ENCODE peak calls at places on chromosomes 1 and 21, in eight cellular contexts. D, Z, O, I, K, A, H and F are unnamed samples.

GRCh38 chr1:246136477-246136876 is 370.6 kb downstream of the SMYD3 start:
- DNase-seq in D (no peak), Z (no peak), O (no peak), I (no peak), K (no peak), A (no peak), H (no peak), F (no peak)

GRCh38 chr1:211326528-211327340 is at the start of gene TRAF5:
- DNase-seq in D (peak; percentile 88), Z (peak; percentile 59), O (no peak), I (peak; percentile 33), K (peak; percentile 52), A (peak; percentile 56), H (peak; percentile 32), F (no peak)

GRCh38 chr1:83889707-83890106 is 109.2 kb downstream of the TTLL7 start:
- DNase-seq in D (no peak), Z (peak; percentile 52), O (no peak), I (no peak), K (no peak), A (no peak), H (no peak), F (no peak)

GRCh38 chr1:31216016-31216415 is 23.7 kb downstream of the NKAIN1 start:
- DNase-seq in D (peak; percentile 83), Z (peak; percentile 70), O (no peak), I (peak; percentile 33), K (peak; percentile 67), A (peak; percentile 46), H (peak; percentile 35), F (no peak)

GRCh38 chr1:92134331-92134730 is 54.2 kb downstream of the BTBD8 start:
- DNase-seq in D (no peak), Z (no peak), O (peak; percentile 7), I (no peak), K (no peak), A (no peak), H (no peak), F (no peak)

GRCh38 chr1:67213948-67214347 is 47.7 kb downstream of the IL23R start:
- DNase-seq in D (no peak), Z (no peak), O (no peak), I (no peak), K (no peak), A (no peak), H (no peak), F (no peak)

GRCh38 chr1:61287734-61288133 is 205.4 kb downstream of the NFIA start:
- DNase-seq in D (no peak), Z (peak; percentile 94), O (peak; percentile 71), I (no peak), K (no peak), A (peak; percentile 92), H (peak; percentile 52), F (peak; percentile 70)

GRCh38 chr1:155324717-155325595 is 4.3 kb downstream of the RUSC1 start:
- DNase-seq in D (peak; percentile 90), Z (peak; percentile 32), O (no peak), I (peak; percentile 62), K (peak; percentile 55), A (peak; percentile 45), H (no peak), F (no peak)

GRCh38 chr1:119711804-119712341 is at the start of gene PHGDH:
- DNase-seq in D (peak; percentile 89), Z (peak; percentile 92), O (peak; percentile 16), I (peak; percentile 73), K (peak; percentile 56), A (peak; percentile 91), H (peak; percentile 83), F (peak; percentile 52)

GRCh38 chr1:233479026-233479890 is 134.6 kb upstream of the KCNK1 start:
- DNase-seq in D (no peak), Z (no peak), O (no peak), I (no peak), K (no peak), A (no peak), H (no peak), F (no peak)

GRCh38 chr1:94418664-94419655 is 771 bp downstream of the ABCD3 start:
- DNase-seq in D (peak; percentile 60), Z (peak; percentile 40), O (no peak), I (peak; percentile 41), K (peak; percentile 61), A (peak; percentile 38), H (peak; percentile 20), F (no peak)

GRCh38 chr1:40636777-40637176 is 28.7 kb downstream of the RIMS3 start:
- DNase-seq in D (no peak), Z (no peak), O (no peak), I (no peak), K (no peak), A (no peak), H (no peak), F (no peak)

GRCh38 chr1:168112673-168113305 is 23.9 kb downstream of the GPR161 start:
- DNase-seq in D (no peak), Z (peak; percentile 92), O (peak; percentile 62), I (no peak), K (peak; percentile 26), A (peak; percentile 52), H (no peak), F (peak; percentile 55)

GRCh38 chr1:224500802-224501201 is 66.2 kb upstream of the WDR26 start:
- DNase-seq in D (no peak), Z (no peak), O (no peak), I (no peak), K (no peak), A (no peak), H (no peak), F (no peak)

GRCh38 chr1:71600023-71600422 is 519.2 kb upstream of the ZRANB2 start:
- DNase-seq in D (no peak), Z (no peak), O (no peak), I (no peak), K (no peak), A (no peak), H (no peak), F (no peak)

GRCh38 chr1:27618341-27619067 is 14.6 kb upstream of the AHDC1 start:
- DNase-seq in D (no peak), Z (no peak), O (no peak), I (no peak), K (no peak), A (no peak), H (no peak), F (no peak)

GRCh38 chr1:1937549-1938275 is 18.6 kb upstream of the TMEM52 start:
- DNase-seq in D (peak; percentile 33), Z (no peak), O (no peak), I (no peak), K (no peak), A (no peak), H (no peak), F (no peak)

GRCh38 chr1:26083246-26083645 is 15.8 kb upstream of the TRIM63 start:
- DNase-seq in D (no peak), Z (peak; percentile 27), O (no peak), I (no peak), K (no peak), A (peak; percentile 12), H (peak; percentile 18), F (no peak)

GRCh38 chr21:46662367-46662654 is 26.8 kb downstream of the PRMT2 start:
- DNase-seq in D (peak; percentile 74), Z (no peak), O (no peak), I (no peak), K (no peak), A (no peak), H (no peak), F (no peak)

DNA sequence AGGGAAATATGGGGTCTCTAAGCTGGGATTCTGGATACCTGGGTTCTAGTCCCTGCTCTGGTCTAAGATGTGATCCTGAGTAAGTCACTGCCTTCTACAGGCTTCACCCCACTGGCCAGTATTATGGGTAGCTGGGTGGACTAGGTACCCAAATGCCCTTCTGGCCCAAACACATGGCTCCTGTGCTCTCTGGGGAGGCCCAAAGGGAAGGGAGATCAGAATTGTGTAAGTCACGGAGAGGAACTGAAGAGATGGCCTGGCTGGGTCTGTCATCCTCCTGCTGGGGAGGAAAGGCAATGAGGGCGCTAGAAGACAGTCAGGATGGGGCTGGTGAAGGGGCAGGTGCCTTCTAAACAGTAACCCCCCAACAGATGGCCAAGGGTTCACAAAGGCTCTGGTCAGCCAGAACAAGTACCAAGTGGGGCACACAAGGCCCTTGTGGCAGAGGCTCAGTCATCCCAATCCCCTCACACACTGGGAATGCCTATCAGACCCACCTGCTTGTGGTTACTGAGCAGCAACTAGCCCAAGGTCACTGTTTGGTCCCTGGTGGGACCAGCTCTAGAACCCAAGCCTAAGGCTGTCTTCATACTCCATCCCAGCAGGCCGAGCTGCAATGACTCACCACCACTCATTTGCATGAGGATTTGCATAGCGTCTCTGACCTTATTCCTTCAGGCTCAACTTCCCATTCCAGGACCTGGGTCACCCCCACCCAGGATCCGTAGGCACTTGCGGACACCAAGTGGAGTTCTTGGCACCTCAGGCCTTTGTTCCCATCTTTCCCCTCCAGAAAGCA is 9.2 kb downstream of the MEF2D start:
- DNase-seq in D (no peak), Z (no peak), O (no peak), I (no peak), K (no peak), A (no peak), H (no peak), F (no peak)
- H3K4me3 ChIP-seq in D (no peak overlapping the region), Z (no peak overlapping the region), O (no peak overlapping the region), I (no peak overlapping the region), K (peak overlapping the region; percentile 36), A (no peak overlapping the region), H (no peak overlapping the region), F (no peak overlapping the region)

GRCh38 chr1:43704838-43705237 is 2.5 kb upstream of the ST3GAL3 start:
- DNase-seq in D (no peak), Z (peak; percentile 39), O (no peak), I (no peak), K (peak; percentile 25), A (peak; percentile 74), H (no peak), F (no peak)
- TF ChIP-seq CTCF in D (no peak), Z (peak; percentile 28), O (peak; percentile 33), I (no peak), K (no peak), A (peak; percentile 38), H (peak; percentile 14), F (peak; percentile 5)

GRCh38 chr1:174039069-174039468 is 16.9 kb upstream of the RC3H1 start:
- DNase-seq in D (no peak), Z (peak; percentile 29), O (no peak), I (no peak), K (no peak), A (peak; percentile 40), H (peak; percentile 20), F (no peak)
- H3K4me3 ChIP-seq in D (no peak overlapping the region), Z (no peak overlapping the region), O (no peak overlapping the region), I (no peak overlapping the region), K (no peak overlapping the region), A (no peak overlapping the region), H (no peak overlapping the region), F (no peak overlapping the region)

GRCh38 chr1:38992450-38993111 is 1.5 kb downstream of the AKIRIN1 start:
- DNase-seq in D (no peak), Z (no peak), O (no peak), I (no peak), K (no peak), A (no peak), H (no peak), F (no peak)

GRCh38 chr1:38991638-38992449 is 768 bp downstream of the AKIRIN1 start:
- DNase-seq in D (peak; percentile 91), Z (peak; percentile 40), O (no peak), I (peak; percentile 30), K (peak; percentile 28), A (no peak), H (peak; percentile 20), F (no peak)

GRCh38 chr1:38989979-38990378 is 1.1 kb upstream of the AKIRIN1 start:
- DNase-seq in D (no peak), Z (no peak), O (no peak), I (no peak), K (no peak), A (no peak), H (no peak), F (no peak)

GRCh38 chr1:38990401-38990745 is 703 bp upstream of the AKIRIN1 start:
- DNase-seq in D (no peak), Z (peak; percentile 23), O (no peak), I (no peak), K (no peak), A (peak; percentile 32), H (peak; percentile 15), F (no peak)

GRCh38 chr1:38990746-38991637 is at the start of gene AKIRIN1:
- DNase-seq in D (peak; percentile 99), Z (peak; percentile 97), O (peak; percentile 30), I (peak; percentile 99), K (peak; percentile 100), A (peak; percentile 90), H (peak; percentile 97), F (peak; percentile 75)
- TF ChIP-seq CTCF in D (peak; percentile 13), Z (no peak), O (no peak), I (no peak), K (peak; percentile 52), A (no peak), H (no peak), F (no peak)